ENCODE peak calls at places on chromosomes 13 and 19, in six cellular contexts. One of them, this sample, is unnamed.

GRCh38 chr13:110702591-110703526 is 3.1 kb downstream of the CARS2 start:
- DNase-seq in GM12878: no peak
- DNase-seq in HepG2: no peak
- DNase-seq in GM12891: no peak
- DNase-seq in K562: no peak
- DNase-seq in H1: no peak
- DNase-seq in this sample: no peak

GRCh38 chr13:109412232-109412935 is 374.0 kb downstream of the IRS2 start:
- DNase-seq in GM12878: no peak
- DNase-seq in H1: peak
- DNase-seq in GM12891: no peak
- DNase-seq in HepG2: no peak
- DNase-seq in K562: no peak
- DNase-seq in this sample: no peak

GRCh38 chr13:45873491-45874360 is 22.2 kb upstream of the SIAH3 start:
- DNase-seq in GM12891: no peak
- DNase-seq in K562: no peak
- DNase-seq in H1: no peak
- DNase-seq in GM12878: no peak
- DNase-seq in HepG2: peak
- DNase-seq in this sample: no peak

GRCh38 chr19:33953023-33953422 is 156.4 kb downstream of the KCTD15 start:
- DNase-seq in GM12878: no peak
- DNase-seq in GM12891: no peak
- DNase-seq in K562: no peak
- DNase-seq in H1: peak
- DNase-seq in HepG2: no peak
- DNase-seq in this sample: no peak

GRCh38 chr19:23273594-23274412 is 23.6 kb upstream of the ZNF724 start:
- DNase-seq in H1: peak
- DNase-seq in GM12891: peak
- DNase-seq in HepG2: peak
- DNase-seq in K562: peak
- DNase-seq in GM12878: peak
- DNase-seq in this sample: peak

GRCh38 chr13:111508164-111508870 is 187.9 kb downstream of the TEX29 start:
- DNase-seq in HepG2: no peak
- DNase-seq in GM12891: no peak
- DNase-seq in GM12878: no peak
- DNase-seq in H1: no peak
- DNase-seq in K562: no peak
- DNase-seq in this sample: no peak

GRCh38 chr13:51856027-51856736 is 5.6 kb upstream of the CCDC70 start:
- DNase-seq in GM12891: no peak
- DNase-seq in H1: no peak
- DNase-seq in GM12878: no peak
- DNase-seq in K562: no peak
- DNase-seq in HepG2: no peak
- DNase-seq in this sample: no peak

GRCh38 chr13:64414381-64414780 is 2815.8 kb downstream of the PCDH9 start:
- DNase-seq in H1: no peak
- DNase-seq in HepG2: no peak
- DNase-seq in GM12878: no peak
- DNase-seq in K562: no peak
- DNase-seq in GM12891: no peak
- DNase-seq in this sample: no peak

GRCh38 chr13:60654405-60654804 is 257.4 kb downstream of the TDRD3 start:
- DNase-seq in H1: no peak
- DNase-seq in GM12891: no peak
- DNase-seq in K562: no peak
- DNase-seq in GM12878: no peak
- DNase-seq in HepG2: peak
- DNase-seq in this sample: no peak

GRCh38 chr13:64910061-64910460 is 2320.1 kb downstream of the PCDH9 start:
- DNase-seq in GM12891: no peak
- DNase-seq in K562: no peak
- DNase-seq in HepG2: no peak
- DNase-seq in GM12878: no peak
- DNase-seq in H1: no peak
- DNase-seq in this sample: no peak

GRCh38 chr13:90447735-90448103 is 899.8 kb upstream of the MIR17HG start:
- DNase-seq in H1: no peak
- DNase-seq in GM12891: no peak
- DNase-seq in HepG2: no peak
- DNase-seq in GM12878: no peak
- DNase-seq in K562: no peak
- DNase-seq in this sample: no peak

GRCh38 chr19:572140-572890 is at the start of gene BSG:
- DNase-seq in K562: peak
- DNase-seq in HepG2: peak
- DNase-seq in GM12891: peak
- DNase-seq in H1: peak
- DNase-seq in GM12878: peak
- DNase-seq in this sample: peak

GRCh38 chr19:45350477-45351058 is 10.0 kb downstream of the KLC3 start:
- DNase-seq in GM12878: no peak
- DNase-seq in GM12891: no peak
- DNase-seq in H1: no peak
- DNase-seq in K562: no peak
- DNase-seq in HepG2: no peak
- DNase-seq in this sample: peak

GRCh38 chr13:20414475-20415287 is 111.0 kb downstream of the CRYL1 start:
- DNase-seq in GM12878: no peak
- DNase-seq in HepG2: no peak
- DNase-seq in H1: peak
- DNase-seq in K562: no peak
- DNase-seq in GM12891: no peak
- DNase-seq in this sample: no peak

GRCh38 chr13:44270153-44270552 is 103.5 kb upstream of the SERP2 start:
- DNase-seq in H1: no peak
- DNase-seq in K562: no peak
- DNase-seq in HepG2: no peak
- DNase-seq in GM12891: no peak
- DNase-seq in GM12878: no peak
- DNase-seq in this sample: no peak

GRCh38 chr13:65656740-65657329 is 1573.3 kb downstream of the PCDH9 start:
- DNase-seq in GM12891: no peak
- DNase-seq in GM12878: no peak
- DNase-seq in HepG2: no peak
- DNase-seq in H1: no peak
- DNase-seq in K562: no peak
- DNase-seq in this sample: no peak

GRCh38 chr13:32645854-32646253 is 59.6 kb downstream of the PDS5B start:
- DNase-seq in K562: no peak
- DNase-seq in HepG2: no peak
- DNase-seq in GM12891: no peak
- DNase-seq in GM12878: peak
- DNase-seq in H1: no peak
- DNase-seq in this sample: no peak

GRCh38 chr19:28257396-28257795 is 955.6 kb downstream of the UQCRFS1 start:
- DNase-seq in HepG2: no peak
- DNase-seq in GM12878: no peak
- DNase-seq in GM12891: no peak
- DNase-seq in H1: no peak
- DNase-seq in K562: no peak
- DNase-seq in this sample: no peak

GRCh38 chr19:56976995-56977906 is 136.7 kb upstream of the PEG3 start:
- DNase-seq in GM12878: no peak
- DNase-seq in K562: no peak
- DNase-seq in H1: no peak
- DNase-seq in GM12891: no peak
- DNase-seq in HepG2: peak
- DNase-seq in this sample: no peak

GRCh38 chr13:21674271-21675009 is 3.6 kb downstream of the FGF9 start:
- DNase-seq in H1: peak
- DNase-seq in HepG2: no peak
- DNase-seq in GM12878: no peak
- DNase-seq in K562: peak
- DNase-seq in GM12891: no peak
- DNase-seq in this sample: peak

GRCh38 chr13:44768775-44769578 is 192.8 kb upstream of the TSC22D1 start:
- DNase-seq in GM12891: no peak
- DNase-seq in K562: no peak
- DNase-seq in H1: no peak
- DNase-seq in HepG2: no peak
- DNase-seq in GM12878: peak
- DNase-seq in this sample: no peak

GRCh38 chr19:49690656-49691242 is at the start of gene CPT1C:
- DNase-seq in HepG2: no peak
- DNase-seq in GM12878: no peak
- DNase-seq in K562: no peak
- DNase-seq in H1: peak
- DNase-seq in GM12891: no peak
- DNase-seq in this sample: peak

GRCh38 chr13:108690726-108691125 is 61.3 kb downstream of the MYO16 start:
- DNase-seq in HepG2: no peak
- DNase-seq in H1: no peak
- DNase-seq in GM12891: no peak
- DNase-seq in K562: no peak
- DNase-seq in GM12878: no peak
- DNase-seq in this sample: no peak

GRCh38 chr19:4362871-4363545 is 19.6 kb downstream of the MPND start:
- DNase-seq in GM12878: no peak
- DNase-seq in HepG2: no peak
- DNase-seq in K562: no peak
- DNase-seq in GM12891: no peak
- DNase-seq in H1: peak
- DNase-seq in this sample: no peak

GRCh38 chr13:106274551-106275208 is 260.8 kb downstream of the EFNB2 start:
- DNase-seq in K562: no peak
- DNase-seq in HepG2: no peak
- DNase-seq in GM12878: no peak
- DNase-seq in GM12891: no peak
- DNase-seq in H1: no peak
- DNase-seq in this sample: no peak

GRCh38 chr13:107493271-107493670 is 722.1 kb downstream of the LIG4 start:
- DNase-seq in H1: no peak
- DNase-seq in GM12891: no peak
- DNase-seq in HepG2: no peak
- DNase-seq in GM12878: no peak
- DNase-seq in K562: no peak
- DNase-seq in this sample: no peak

GRCh38 chr13:94413545-94413944 is 65.9 kb downstream of the DCT start:
- DNase-seq in GM12891: no peak
- DNase-seq in H1: no peak
- DNase-seq in HepG2: no peak
- DNase-seq in K562: no peak
- DNase-seq in GM12878: no peak
- DNase-seq in this sample: no peak

GRCh38 chr13:94415484-94415883 is 64.0 kb downstream of the DCT start:
- DNase-seq in GM12891: no peak
- DNase-seq in H1: no peak
- DNase-seq in K562: no peak
- DNase-seq in HepG2: no peak
- DNase-seq in GM12878: no peak
- DNase-seq in this sample: no peak

GRCh38 chr13:94411747-94412146 is 67.7 kb downstream of the DCT start:
- DNase-seq in H1: no peak
- DNase-seq in GM12878: no peak
- DNase-seq in K562: no peak
- DNase-seq in HepG2: no peak
- DNase-seq in GM12891: no peak
- DNase-seq in this sample: no peak

GRCh38 chr13:94414141-94414540 is 65.3 kb downstream of the DCT start:
- DNase-seq in K562: no peak
- DNase-seq in GM12891: no peak
- DNase-seq in H1: no peak
- DNase-seq in HepG2: no peak
- DNase-seq in GM12878: no peak
- DNase-seq in this sample: no peak

DNA sequence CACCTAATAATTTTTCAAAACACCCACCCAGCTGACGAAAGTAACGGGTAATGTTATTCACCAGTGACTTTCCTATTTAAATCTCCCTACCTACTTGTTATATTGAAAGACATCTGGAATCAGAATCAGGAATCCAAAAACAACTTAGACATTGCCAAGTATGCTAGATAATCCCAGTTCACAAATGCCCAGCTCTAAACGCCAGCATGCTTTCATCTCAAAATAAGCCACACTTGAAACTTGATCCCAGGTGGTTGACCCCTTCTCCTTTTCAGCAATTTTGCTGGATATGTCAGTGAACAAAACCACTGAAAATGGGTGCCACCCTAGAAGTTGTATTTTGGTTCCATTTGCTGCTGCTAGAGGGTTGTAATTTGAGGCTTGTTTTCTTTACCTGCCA is 66.6 kb downstream of the DCT start:
- DNase-seq in GM12891: no peak
- DNase-seq in H1: no peak
- DNase-seq in K562: no peak
- DNase-seq in GM12878: no peak
- DNase-seq in HepG2: no peak
- DNase-seq in this sample: no peak
- TF ChIP-seq TAF1 in GM12891: no peak
- TF ChIP-seq TAF1 in H1: no peak
- TF ChIP-seq TAF1 in K562: no peak
- TF ChIP-seq TAF1 in GM12878: no peak
- TF ChIP-seq TAF1 in HepG2: no peak
- TF ChIP-seq TAF1 in this sample: no peak

GRCh38 chr19:6767357-6768235 is at the start of gene SH2D3A:
- DNase-seq in H1: peak
- DNase-seq in GM12891: peak
- DNase-seq in HepG2: peak
- DNase-seq in GM12878: peak
- DNase-seq in K562: peak
- DNase-seq in this sample: peak
- TF ChIP-seq POLR2A in H1: peak
- TF ChIP-seq POLR2A in GM12891: no peak
- TF ChIP-seq POLR2A in HepG2: no peak
- TF ChIP-seq POLR2A in GM12878: peak
- TF ChIP-seq POLR2A in K562: peak
- TF ChIP-seq POLR2A in this sample: peak

DNA sequence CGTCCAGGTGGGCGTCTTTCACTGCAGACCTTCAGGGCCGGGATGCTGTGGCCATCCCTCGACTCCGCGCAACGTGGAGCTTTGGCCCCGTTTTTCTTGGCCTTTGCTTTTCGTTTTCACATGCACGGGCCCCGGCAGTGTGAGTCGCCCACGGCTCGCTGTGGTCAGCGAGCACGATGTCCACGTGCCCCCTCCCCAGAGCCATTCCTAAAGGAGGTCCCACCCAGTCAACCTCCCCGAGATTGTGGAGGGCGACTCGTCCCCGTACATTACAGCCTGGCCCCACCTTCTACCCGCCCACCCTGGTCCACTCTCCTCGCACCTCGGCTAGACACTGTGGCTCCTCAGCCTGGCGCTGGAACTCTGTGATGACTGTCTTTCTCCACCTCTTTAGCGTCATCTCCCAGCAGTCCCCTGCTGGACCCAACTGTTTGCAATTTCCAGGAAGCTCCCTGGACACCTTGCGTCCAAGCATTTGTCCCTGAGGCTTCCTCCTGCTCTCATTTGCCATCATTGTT is 405 bp downstream of the ZNF446 start:
- DNase-seq in H1: no peak
- DNase-seq in HepG2: peak
- DNase-seq in GM12878: no peak
- DNase-seq in K562: peak
- DNase-seq in GM12891: peak
- DNase-seq in this sample: no peak
- TF ChIP-seq POLR2AphosphoS5 in H1: peak
- TF ChIP-seq POLR2AphosphoS5 in HepG2: no peak
- TF ChIP-seq POLR2AphosphoS5 in GM12878: no peak
- TF ChIP-seq POLR2AphosphoS5 in K562: no peak
- TF ChIP-seq POLR2AphosphoS5 in GM12891: no peak
- TF ChIP-seq POLR2AphosphoS5 in this sample: no peak

GRCh38 chr19:37972803-37973202 is 65.8 kb downstream of the SIPA1L3 start:
- DNase-seq in GM12891: no peak
- DNase-seq in H1: no peak
- DNase-seq in GM12878: no peak
- DNase-seq in K562: no peak
- DNase-seq in HepG2: no peak
- DNase-seq in this sample: no peak
- TF ChIP-seq TAF1 in GM12891: no peak
- TF ChIP-seq TAF1 in H1: no peak
- TF ChIP-seq TAF1 in GM12878: no peak
- TF ChIP-seq TAF1 in K562: no peak
- TF ChIP-seq TAF1 in HepG2: no peak
- TF ChIP-seq TAF1 in this sample: no peak